ENCODE peak calls at places on chromosomes 7 and 10, in four cellular contexts. K is NCI-H2081, P is HEK293T, J is ovary. F is an unnamed sample.
A peak's percentile ranks its signal among the peaks of the same experiment; 100 is the strongest.

GRCh38 chr10:97123713-97124112 is 62.0 kb downstream of the SLIT1 start:
- DNase-seq in K (no peak), P (no peak), J (no peak), F (no peak)

GRCh38 chr10:128044186-128044585 is 82.0 kb downstream of the MKI67 start:
- DNase-seq in K (no peak), P (no peak), J (no peak), F (no peak)

GRCh38 chr7:75611557-75612178 is 119.5 kb downstream of the SPDYE5 start:
- DNase-seq in K (no peak), P (no peak), J (peak; percentile 41), F (no peak)

GRCh38 chr7:42219447-42219846 is 17.6 kb downstream of the GLI3 start:
- DNase-seq in K (no peak), P (no peak), J (no peak), F (no peak)

GRCh38 chr7:55515569-55516279 is 56.6 kb downstream of the VOPP1 start:
- DNase-seq in K (no peak), P (no peak), J (no peak), F (no peak)

GRCh38 chr10:123847686-123848432 is 43.7 kb downstream of the CPXM2 start:
- DNase-seq in K (no peak), P (no peak), J (no peak), F (peak; percentile 6)

GRCh38 chr7:157809863-157810851 is 473.4 kb downstream of the DNAJB6 start:
- DNase-seq in K (no peak), P (no peak), J (no peak), F (no peak)

GRCh38 chr10:72426982-72427381 is 72.3 kb upstream of the DNAJB12 start:
- DNase-seq in K (no peak), P (no peak), J (no peak), F (no peak)

GRCh38 chr10:49047128-49047639 is 68.1 kb downstream of the VSTM4 start:
- DNase-seq in K (no peak), P (no peak), J (no peak), F (no peak)

GRCh38 chr7:38428040-38428439 is 154.6 kb upstream of the TARP start:
- DNase-seq in K (no peak), P (no peak), J (no peak), F (no peak)

GRCh38 chr7:607938-608337 is 88.3 kb upstream of the PDGFA start:
- DNase-seq in K (no peak), P (no peak), J (no peak), F (no peak)

GRCh38 chr7:100483101-100483727 is 513 bp upstream of the NYAP1 start:
- DNase-seq in K (peak; percentile 47), P (peak; percentile 81), J (peak; percentile 87), F (peak; percentile 49)

GRCh38 chr10:122165914-122166313 is 105.2 kb upstream of the BTBD16 start:
- DNase-seq in K (peak; percentile 57), P (no peak), J (no peak), F (no peak)

GRCh38 chr10:70380350-70381135 is 1.9 kb downstream of the LRRC20 start:
- DNase-seq in K (no peak), P (no peak), J (no peak), F (no peak)

GRCh38 chr10:114730291-114730690 is 72.2 kb upstream of the ABLIM1 start:
- DNase-seq in K (no peak), P (no peak), J (no peak), F (no peak)

GRCh38 chr10:13990918-13991317 is 339.8 kb downstream of the FRMD4A start:
- DNase-seq in K (peak; percentile 56), P (no peak), J (peak; percentile 49), F (no peak)

GRCh38 chr10:3245395-3245794 is 72.8 kb upstream of the PITRM1 start:
- DNase-seq in K (no peak), P (no peak), J (no peak), F (no peak)

GRCh38 chr7:106485031-106485551 is 175.9 kb downstream of the CCDC71L start:
- DNase-seq in K (no peak), P (no peak), J (no peak), F (no peak)

F was measured in COR-L47.